ENCODE peak calls at places on chromosomes 3 and 15, in seven cellular contexts. One of them, this sample, is unnamed.

GRCh38 chr3:42539871-42540714 is 37.6 kb downstream of the VIPR1 start:
- DNase-seq in body of pancreas: peak; percentile 86
- DNase-seq in adrenal gland: peak; percentile 47
- DNase-seq in SK-N-SH: peak; percentile 71
- DNase-seq in fibroblast of pulmonary artery: peak; percentile 40
- DNase-seq in endodermal cell: peak; percentile 96
- DNase-seq in lower leg skin: peak; percentile 42
- DNase-seq in this sample: peak; percentile 70

GRCh38 chr3:4906107-4906621 is 73.1 kb upstream of the BHLHE40 start:
- DNase-seq in SK-N-SH: peak; percentile 47
- DNase-seq in lower leg skin: no peak
- DNase-seq in adrenal gland: no peak
- DNase-seq in endodermal cell: no peak
- DNase-seq in body of pancreas: no peak
- DNase-seq in fibroblast of pulmonary artery: peak; percentile 49
- DNase-seq in this sample: peak; percentile 67

GRCh38 chr15:47384316-47384715 is 333.0 kb upstream of the SEMA6D start:
- DNase-seq in SK-N-SH: no peak
- DNase-seq in endodermal cell: no peak
- DNase-seq in adrenal gland: no peak
- DNase-seq in fibroblast of pulmonary artery: peak; percentile 96
- DNase-seq in lower leg skin: no peak
- DNase-seq in body of pancreas: no peak
- DNase-seq in this sample: peak; percentile 78

GRCh38 chr3:76723366-76723765 is 316.5 kb upstream of the ROBO2 start:
- DNase-seq in lower leg skin: no peak
- DNase-seq in SK-N-SH: no peak
- DNase-seq in body of pancreas: no peak
- DNase-seq in fibroblast of pulmonary artery: no peak
- DNase-seq in endodermal cell: no peak
- DNase-seq in adrenal gland: no peak
- DNase-seq in this sample: no peak

GRCh38 chr3:182971637-182972036 is 8.7 kb downstream of the DCUN1D1 start:
- DNase-seq in endodermal cell: no peak
- DNase-seq in body of pancreas: no peak
- DNase-seq in lower leg skin: no peak
- DNase-seq in fibroblast of pulmonary artery: no peak
- DNase-seq in adrenal gland: no peak
- DNase-seq in SK-N-SH: no peak
- DNase-seq in this sample: no peak

GRCh38 chr3:492586-493296 is 296.2 kb downstream of the CHL1 start:
- DNase-seq in body of pancreas: no peak
- DNase-seq in SK-N-SH: no peak
- DNase-seq in adrenal gland: no peak
- DNase-seq in fibroblast of pulmonary artery: no peak
- DNase-seq in endodermal cell: no peak
- DNase-seq in lower leg skin: no peak
- DNase-seq in this sample: peak; percentile 1

GRCh38 chr3:53513556-53514190 is 19.3 kb downstream of the CACNA1D start:
- DNase-seq in body of pancreas: no peak
- DNase-seq in adrenal gland: no peak
- DNase-seq in endodermal cell: no peak
- DNase-seq in fibroblast of pulmonary artery: peak; percentile 1
- DNase-seq in lower leg skin: no peak
- DNase-seq in SK-N-SH: no peak
- DNase-seq in this sample: peak; percentile 39

GRCh38 chr15:22811640-22812039 is 25.2 kb downstream of the NIPA1 start:
- DNase-seq in SK-N-SH: no peak
- DNase-seq in endodermal cell: peak; percentile 80
- DNase-seq in body of pancreas: peak; percentile 73
- DNase-seq in lower leg skin: no peak
- DNase-seq in fibroblast of pulmonary artery: peak; percentile 19
- DNase-seq in adrenal gland: peak; percentile 63
- DNase-seq in this sample: peak; percentile 34

GRCh38 chr3:277873-278272 is 81.3 kb downstream of the CHL1 start:
- DNase-seq in endodermal cell: no peak
- DNase-seq in fibroblast of pulmonary artery: no peak
- DNase-seq in adrenal gland: no peak
- DNase-seq in SK-N-SH: no peak
- DNase-seq in lower leg skin: no peak
- DNase-seq in body of pancreas: no peak
- DNase-seq in this sample: no peak

GRCh38 chr3:139718415-139718814 is 40.6 kb upstream of the NMNAT3 start:
- DNase-seq in SK-N-SH: peak; percentile 45
- DNase-seq in fibroblast of pulmonary artery: peak; percentile 15
- DNase-seq in endodermal cell: peak; percentile 88
- DNase-seq in adrenal gland: peak; percentile 26
- DNase-seq in body of pancreas: peak; percentile 59
- DNase-seq in lower leg skin: no peak
- DNase-seq in this sample: peak; percentile 55

GRCh38 chr3:23402728-23403505 is 199.8 kb downstream of the UBE2E2 start:
- DNase-seq in SK-N-SH: no peak
- DNase-seq in body of pancreas: no peak
- DNase-seq in adrenal gland: no peak
- DNase-seq in endodermal cell: no peak
- DNase-seq in fibroblast of pulmonary artery: no peak
- DNase-seq in lower leg skin: no peak
- DNase-seq in this sample: no peak

GRCh38 chr15:29818141-29818540 is 4.1 kb downstream of the TJP1 start:
- DNase-seq in adrenal gland: no peak
- DNase-seq in body of pancreas: no peak
- DNase-seq in SK-N-SH: no peak
- DNase-seq in fibroblast of pulmonary artery: no peak
- DNase-seq in lower leg skin: no peak
- DNase-seq in endodermal cell: no peak
- DNase-seq in this sample: no peak

GRCh38 chr3:8768364-8769087 is 887 bp downstream of the OXTR start:
- DNase-seq in lower leg skin: no peak
- DNase-seq in SK-N-SH: peak; percentile 30
- DNase-seq in adrenal gland: no peak
- DNase-seq in endodermal cell: peak; percentile 52
- DNase-seq in fibroblast of pulmonary artery: no peak
- DNase-seq in body of pancreas: no peak
- DNase-seq in this sample: no peak

GRCh38 chr15:82585072-82585471 is 44.8 kb upstream of the RPS17 start:
- DNase-seq in SK-N-SH: no peak
- DNase-seq in fibroblast of pulmonary artery: peak; percentile 36
- DNase-seq in body of pancreas: no peak
- DNase-seq in adrenal gland: no peak
- DNase-seq in endodermal cell: no peak
- DNase-seq in lower leg skin: no peak
- DNase-seq in this sample: peak; percentile 1

GRCh38 chr3:175338775-175339535 is 479.8 kb downstream of the NAALADL2 start:
- DNase-seq in endodermal cell: peak; percentile 41
- DNase-seq in lower leg skin: peak; percentile 18
- DNase-seq in adrenal gland: no peak
- DNase-seq in body of pancreas: no peak
- DNase-seq in SK-N-SH: no peak
- DNase-seq in fibroblast of pulmonary artery: peak; percentile 36
- DNase-seq in this sample: peak; percentile 81

GRCh38 chr15:36924076-36924475 is 176.3 kb downstream of the MEIS2 start:
- DNase-seq in fibroblast of pulmonary artery: no peak
- DNase-seq in body of pancreas: no peak
- DNase-seq in lower leg skin: no peak
- DNase-seq in adrenal gland: no peak
- DNase-seq in SK-N-SH: peak; percentile 49
- DNase-seq in endodermal cell: no peak
- DNase-seq in this sample: no peak

GRCh38 chr15:68201879-68202261 is 3.3 kb downstream of the CALML4 start:
- DNase-seq in adrenal gland: no peak
- DNase-seq in endodermal cell: no peak
- DNase-seq in fibroblast of pulmonary artery: no peak
- DNase-seq in body of pancreas: no peak
- DNase-seq in SK-N-SH: peak; percentile 23
- DNase-seq in lower leg skin: no peak
- DNase-seq in this sample: no peak

GRCh38 chr3:71692139-71692538 is 33.1 kb downstream of the EIF4E3 start:
- DNase-seq in body of pancreas: no peak
- DNase-seq in adrenal gland: no peak
- DNase-seq in endodermal cell: no peak
- DNase-seq in SK-N-SH: no peak
- DNase-seq in lower leg skin: no peak
- DNase-seq in fibroblast of pulmonary artery: no peak
- DNase-seq in this sample: no peak

GRCh38 chr3:71685686-71686085 is 39.5 kb downstream of the EIF4E3 start:
- DNase-seq in lower leg skin: no peak
- DNase-seq in SK-N-SH: no peak
- DNase-seq in adrenal gland: no peak
- DNase-seq in fibroblast of pulmonary artery: no peak
- DNase-seq in endodermal cell: no peak
- DNase-seq in body of pancreas: no peak
- DNase-seq in this sample: no peak

GRCh38 chr3:71690222-71690821 is 34.9 kb downstream of the EIF4E3 start:
- DNase-seq in fibroblast of pulmonary artery: peak; percentile 87
- DNase-seq in SK-N-SH: no peak
- DNase-seq in endodermal cell: no peak
- DNase-seq in body of pancreas: no peak
- DNase-seq in adrenal gland: peak; percentile 38
- DNase-seq in lower leg skin: no peak
- DNase-seq in this sample: peak; percentile 81

GRCh38 chr3:71688121-71688520 is 37.1 kb downstream of the EIF4E3 start:
- DNase-seq in body of pancreas: no peak
- DNase-seq in SK-N-SH: no peak
- DNase-seq in lower leg skin: no peak
- DNase-seq in fibroblast of pulmonary artery: no peak
- DNase-seq in adrenal gland: no peak
- DNase-seq in endodermal cell: no peak
- DNase-seq in this sample: no peak

DNA sequence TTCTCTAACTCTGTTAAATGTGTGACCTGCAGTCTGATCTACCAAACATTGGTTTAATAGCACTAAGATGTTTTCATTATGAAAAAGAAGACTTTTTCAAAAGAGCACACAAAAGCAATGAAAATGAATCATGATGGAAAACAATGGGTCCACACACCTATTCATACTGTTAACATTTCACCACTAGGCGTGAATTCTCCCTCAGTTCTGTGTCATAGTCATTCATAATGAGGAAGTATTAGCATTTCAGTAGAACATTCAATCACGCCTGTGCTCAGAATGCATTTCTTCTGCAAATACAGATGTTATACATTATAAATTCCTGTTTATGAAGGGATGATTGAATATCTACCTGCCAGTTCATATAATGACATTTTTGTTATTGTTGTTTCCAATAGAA is 35.9 kb downstream of the EIF4E3 start:
- DNase-seq in adrenal gland: no peak
- DNase-seq in SK-N-SH: no peak
- DNase-seq in fibroblast of pulmonary artery: no peak
- DNase-seq in lower leg skin: no peak
- DNase-seq in endodermal cell: no peak
- DNase-seq in body of pancreas: no peak
- DNase-seq in this sample: peak; percentile 54
- TF ChIP-seq CTCF in adrenal gland: no peak
- TF ChIP-seq CTCF in SK-N-SH: no peak
- TF ChIP-seq CTCF in fibroblast of pulmonary artery: no peak
- TF ChIP-seq CTCF in lower leg skin: no peak
- TF ChIP-seq CTCF in endodermal cell: peak; percentile 44
- TF ChIP-seq CTCF in body of pancreas: no peak
- TF ChIP-seq CTCF in this sample: no peak

GRCh38 chr15:92391640-92392039 is 2.0 kb upstream of the ST8SIA2 start:
- DNase-seq in adrenal gland: no peak
- DNase-seq in endodermal cell: peak; percentile 83
- DNase-seq in body of pancreas: no peak
- DNase-seq in SK-N-SH: no peak
- DNase-seq in fibroblast of pulmonary artery: peak; percentile 5
- DNase-seq in lower leg skin: no peak
- DNase-seq in this sample: peak; percentile 51
- TF ChIP-seq CTCF in adrenal gland: peak; percentile 23
- TF ChIP-seq CTCF in endodermal cell: peak; percentile 81
- TF ChIP-seq CTCF in body of pancreas: no peak
- TF ChIP-seq CTCF in SK-N-SH: no peak
- TF ChIP-seq CTCF in fibroblast of pulmonary artery: peak; percentile 18
- TF ChIP-seq CTCF in lower leg skin: no peak
- TF ChIP-seq CTCF in this sample: no peak

GRCh38 chr3:133931084-133931483 is 35.4 kb upstream of the RAB6B start:
- DNase-seq in endodermal cell: peak; percentile 32
- DNase-seq in lower leg skin: no peak
- DNase-seq in SK-N-SH: no peak
- DNase-seq in body of pancreas: no peak
- DNase-seq in fibroblast of pulmonary artery: no peak
- DNase-seq in adrenal gland: peak; percentile 10
- DNase-seq in this sample: no peak

GRCh38 chr3:133932009-133932408 is 36.3 kb upstream of the RAB6B start:
- DNase-seq in SK-N-SH: no peak
- DNase-seq in endodermal cell: no peak
- DNase-seq in fibroblast of pulmonary artery: no peak
- DNase-seq in lower leg skin: no peak
- DNase-seq in adrenal gland: peak; percentile 2
- DNase-seq in body of pancreas: no peak
- DNase-seq in this sample: no peak

GRCh38 chr3:133928903-133929607 is 33.4 kb upstream of the RAB6B start:
- DNase-seq in endodermal cell: peak; percentile 31
- DNase-seq in body of pancreas: no peak
- DNase-seq in lower leg skin: no peak
- DNase-seq in fibroblast of pulmonary artery: no peak
- DNase-seq in SK-N-SH: no peak
- DNase-seq in adrenal gland: peak; percentile 6
- DNase-seq in this sample: no peak

GRCh38 chr3:133928136-133928893 is 32.6 kb upstream of the RAB6B start:
- DNase-seq in lower leg skin: no peak
- DNase-seq in endodermal cell: peak; percentile 41
- DNase-seq in fibroblast of pulmonary artery: no peak
- DNase-seq in adrenal gland: no peak
- DNase-seq in body of pancreas: no peak
- DNase-seq in SK-N-SH: no peak
- DNase-seq in this sample: no peak

GRCh38 chr3:133930341-133930933 is 34.8 kb upstream of the RAB6B start:
- DNase-seq in SK-N-SH: peak; percentile 67
- DNase-seq in endodermal cell: peak; percentile 59
- DNase-seq in body of pancreas: no peak
- DNase-seq in lower leg skin: no peak
- DNase-seq in fibroblast of pulmonary artery: peak; percentile 91
- DNase-seq in adrenal gland: peak; percentile 20
- DNase-seq in this sample: peak; percentile 79
- TF ChIP-seq CTCF in SK-N-SH: peak; percentile 82
- TF ChIP-seq CTCF in endodermal cell: peak; percentile 86
- TF ChIP-seq CTCF in body of pancreas: no peak
- TF ChIP-seq CTCF in lower leg skin: no peak
- TF ChIP-seq CTCF in fibroblast of pulmonary artery: peak; percentile 79
- TF ChIP-seq CTCF in adrenal gland: peak; percentile 55
- TF ChIP-seq CTCF in this sample: peak; percentile 67

DNA sequence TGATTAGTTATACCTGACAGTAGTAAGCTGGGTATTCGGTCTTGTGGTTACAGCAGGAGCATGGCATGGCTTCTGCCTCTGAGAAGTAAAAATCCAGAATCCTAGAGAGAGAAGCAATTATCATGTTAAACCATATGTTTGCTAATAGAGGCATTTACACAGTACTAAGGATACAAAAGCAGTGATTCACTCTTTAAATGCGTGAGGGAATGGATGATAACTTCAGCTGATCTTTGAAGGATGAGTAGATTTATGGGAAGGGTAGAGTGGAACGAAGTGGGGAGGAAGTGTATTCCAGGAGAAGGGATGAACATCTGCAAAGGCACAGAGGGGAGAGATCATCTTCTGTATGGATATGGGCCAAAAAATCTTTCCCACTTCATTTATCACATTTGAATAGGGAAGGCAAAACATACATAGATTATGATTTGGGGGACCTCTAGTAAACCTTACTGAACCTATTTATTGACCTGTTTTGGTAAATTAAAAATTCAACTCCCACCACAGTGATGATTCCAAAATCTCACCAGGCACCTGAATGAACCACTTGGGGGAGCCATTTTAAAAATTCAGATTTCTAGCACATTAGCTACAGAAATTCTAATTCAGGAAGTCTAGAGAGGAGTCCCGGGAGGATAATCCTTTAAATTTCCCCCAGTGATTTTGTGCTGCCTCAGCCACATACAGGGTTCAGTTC is 35.1 kb downstream of the IGSF10 start:
- DNase-seq in SK-N-SH: no peak
- DNase-seq in adrenal gland: no peak
- DNase-seq in endodermal cell: no peak
- DNase-seq in fibroblast of pulmonary artery: no peak
- DNase-seq in lower leg skin: no peak
- DNase-seq in body of pancreas: no peak
- DNase-seq in this sample: peak; percentile 23
- TF ChIP-seq CTCF in SK-N-SH: peak; percentile 58
- TF ChIP-seq CTCF in adrenal gland: no peak
- TF ChIP-seq CTCF in endodermal cell: peak; percentile 81
- TF ChIP-seq CTCF in fibroblast of pulmonary artery: peak; percentile 33
- TF ChIP-seq CTCF in lower leg skin: no peak
- TF ChIP-seq CTCF in body of pancreas: no peak
- TF ChIP-seq CTCF in this sample: peak; percentile 18

This sample was measured in MCF 10A.